ENCODE peak calls at places on chromosomes 1 and 21, in nine cellular contexts. U, J, C, B, E, X, D, P and S are unnamed samples.

GRCh38 chr1:77975386-77975785 is 3.5 kb downstream of the FUBP1 start:
- DNase-seq in J (no peak), E (no peak), B (peak; percentile 61), X (no peak), D (no peak), P (no peak), C (peak; percentile 48), U (no peak), S (no peak)

GRCh38 chr1:171611306-171611705 is 10.7 kb upstream of the MYOCOS start:
- DNase-seq in X (no peak), E (no peak), B (peak; percentile 69), D (no peak), C (peak; percentile 20), P (no peak), J (no peak), U (no peak), S (no peak)

GRCh38 chr1:167171286-167171929 is 49.3 kb upstream of the POU2F1 start:
- DNase-seq in J (peak; percentile 25), B (peak; percentile 21), D (no peak), P (no peak), C (peak; percentile 40), U (no peak), E (no peak), X (no peak), S (no peak)

GRCh38 chr21:44423312-44423821 is 31.9 kb upstream of the LRRC3 start:
- DNase-seq in P (no peak), U (no peak), C (no peak), D (peak; percentile 50), B (no peak), X (no peak), J (no peak), E (peak; percentile 52), S (no peak)

GRCh38 chr1:230047114-230047865 is 19.7 kb upstream of the GALNT2 start:
- DNase-seq in P (peak; percentile 10), B (no peak), C (peak; percentile 24), X (no peak), D (no peak), U (no peak), J (peak; percentile 63), E (no peak), S (no peak)

GRCh38 chr1:172449012-172449584 is 5.2 kb upstream of the PIGC start:
- DNase-seq in E (no peak), D (no peak), U (no peak), B (peak; percentile 39), X (no peak), P (no peak), C (no peak), J (peak; percentile 35), S (no peak)

GRCh38 chr1:50704126-50704525 is 255.9 kb downstream of the FAF1 start:
- DNase-seq in U (no peak), C (peak; percentile 66), X (no peak), P (peak; percentile 21), B (peak; percentile 59), D (no peak), E (no peak), J (no peak), S (no peak)

GRCh38 chr1:42933610-42934009 is 25.1 kb downstream of the SLC2A1 start:
- DNase-seq in X (no peak), D (no peak), C (no peak), J (no peak), U (no peak), B (no peak), E (peak; percentile 31), P (no peak), S (no peak)

DNA sequence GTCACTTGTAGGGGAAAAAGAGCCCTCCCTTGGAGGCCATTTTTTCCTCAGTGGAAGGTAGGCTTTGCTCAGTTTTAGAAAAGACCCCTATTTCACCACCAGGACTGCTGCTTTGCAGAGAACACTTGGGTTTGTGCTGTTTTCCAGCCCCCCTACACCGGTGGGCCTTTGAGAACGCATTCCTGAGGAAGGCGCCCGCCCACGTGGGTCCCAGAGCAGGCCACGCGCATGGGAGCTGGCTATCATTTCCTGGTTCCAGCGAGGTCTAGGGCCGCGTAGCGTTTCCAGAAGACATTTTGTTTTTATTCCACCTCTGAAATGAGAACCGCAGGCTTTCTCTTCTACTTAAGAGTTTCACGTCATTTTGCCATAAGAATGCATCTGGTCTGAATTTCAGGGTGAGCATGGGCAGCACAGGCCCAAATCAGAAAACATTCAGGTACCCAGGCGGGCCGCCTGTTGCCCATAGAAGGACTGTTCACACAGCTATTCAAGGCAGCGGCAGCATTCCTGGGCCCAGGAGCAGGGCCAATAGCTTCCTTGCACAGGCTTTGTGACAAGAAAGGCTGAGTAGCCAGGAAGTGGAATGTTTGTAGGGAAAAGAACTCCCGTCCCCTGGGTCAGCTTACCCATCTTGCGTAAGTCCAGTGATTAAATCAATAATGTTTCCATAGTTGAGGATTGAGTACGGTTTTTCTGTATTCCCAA is 1.3 kb upstream of the KLHL21 start:
- DNase-seq in P (peak; percentile 63), E (peak; percentile 95), U (no peak), B (peak; percentile 92), C (peak; percentile 81), X (no peak), D (no peak), J (no peak), S (no peak)
- TF ChIP-seq CTCF in P (no peak), E (no peak), U (no peak), B (no peak), C (no peak), X (no peak), D (no peak), J (no peak), S (no peak)

DNA sequence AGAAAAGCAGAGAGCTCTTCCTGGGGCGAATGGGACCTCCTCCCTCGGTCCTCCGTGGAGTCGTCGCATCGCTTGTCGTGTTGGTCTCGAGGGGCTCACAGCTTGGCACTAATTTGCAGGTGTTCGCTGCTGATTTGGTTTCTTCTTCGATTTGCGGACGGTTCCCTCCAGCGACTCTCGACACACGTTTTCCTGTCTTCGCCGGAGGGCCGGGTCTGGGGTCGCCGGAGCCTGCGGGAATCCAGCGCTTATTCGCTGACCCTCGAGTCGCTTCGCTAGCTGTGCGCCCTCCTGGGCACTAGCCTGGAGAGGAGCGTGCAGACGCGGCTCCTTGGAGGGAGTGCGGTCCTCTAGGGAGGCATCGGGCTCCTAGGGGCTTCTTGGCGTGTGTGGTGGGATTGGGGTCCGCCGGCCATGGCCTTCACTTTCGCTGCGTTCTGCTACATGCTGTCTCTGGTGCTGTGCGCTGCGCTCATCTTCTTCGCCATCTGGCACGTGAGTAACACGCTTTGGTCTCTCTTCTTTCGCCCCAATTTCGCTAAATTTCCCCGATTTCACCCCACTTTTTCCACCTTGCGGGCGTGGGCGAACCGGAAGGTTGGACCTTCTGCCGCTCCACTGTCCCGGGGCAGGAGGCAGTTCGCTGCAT is 768 bp downstream of the CNIH3 start:
- DNase-seq in D (peak; percentile 48), C (no peak), J (no peak), U (no peak), P (peak; percentile 53), B (no peak), E (no peak), X (no peak), S (no peak)
- TF ChIP-seq CTCF in D (no peak), C (no peak), J (no peak), U (no peak), P (no peak), B (no peak), E (no peak), X (no peak), S (no peak)

GRCh38 chr1:2951856-2952255 is 69.4 kb upstream of the ACTRT2 start:
- DNase-seq in E (no peak), D (no peak), X (no peak), B (no peak), U (no peak), J (no peak), P (no peak), C (no peak), S (no peak)

GRCh38 chr1:2949966-2950925 is 71.0 kb upstream of the ACTRT2 start:
- DNase-seq in E (no peak), B (no peak), C (no peak), D (no peak), P (no peak), X (no peak), U (no peak), J (no peak), S (no peak)

GRCh38 chr1:2952371-2952770 is 68.9 kb upstream of the ACTRT2 start:
- DNase-seq in D (no peak), P (no peak), J (no peak), X (no peak), B (no peak), U (no peak), E (no peak), C (no peak), S (no peak)

GRCh38 chr1:2948751-2949680 is 72.3 kb upstream of the ACTRT2 start:
- DNase-seq in P (no peak), J (no peak), X (no peak), B (no peak), C (no peak), U (no peak), E (no peak), D (no peak), S (no peak)

GRCh38 chr1:2950926-2951305 is 70.4 kb upstream of the ACTRT2 start:
- DNase-seq in J (no peak), C (no peak), B (no peak), P (no peak), E (no peak), U (no peak), D (no peak), X (no peak), S (no peak)
- TF ChIP-seq CTCF in J (no peak), C (no peak), B (no peak), P (no peak), E (no peak), U (no peak), D (no peak), X (no peak), S (no peak)

GRCh38 chr1:154154534-154155181 is at the start of gene NUP210L:
- DNase-seq in P (peak; percentile 18), U (peak; percentile 49), X (no peak), C (peak; percentile 31), J (no peak), B (peak; percentile 53), D (no peak), E (no peak), S (no peak)

GRCh38 chr1:154148787-154149186 is 6.1 kb downstream of the NUP210L start:
- DNase-seq in U (no peak), J (no peak), P (no peak), C (peak; percentile 54), E (no peak), X (no peak), D (no peak), B (peak; percentile 34), S (no peak)

GRCh38 chr1:154155282-154155681 is 409 bp upstream of the NUP210L start:
- DNase-seq in B (peak; percentile 67), J (no peak), X (no peak), P (no peak), C (peak; percentile 87), D (no peak), E (no peak), U (no peak), S (no peak)

GRCh38 chr1:154154053-154154452 is 820 bp downstream of the NUP210L start:
- DNase-seq in B (no peak), U (no peak), D (no peak), P (no peak), X (no peak), C (no peak), E (no peak), J (no peak), S (no peak)

DNA sequence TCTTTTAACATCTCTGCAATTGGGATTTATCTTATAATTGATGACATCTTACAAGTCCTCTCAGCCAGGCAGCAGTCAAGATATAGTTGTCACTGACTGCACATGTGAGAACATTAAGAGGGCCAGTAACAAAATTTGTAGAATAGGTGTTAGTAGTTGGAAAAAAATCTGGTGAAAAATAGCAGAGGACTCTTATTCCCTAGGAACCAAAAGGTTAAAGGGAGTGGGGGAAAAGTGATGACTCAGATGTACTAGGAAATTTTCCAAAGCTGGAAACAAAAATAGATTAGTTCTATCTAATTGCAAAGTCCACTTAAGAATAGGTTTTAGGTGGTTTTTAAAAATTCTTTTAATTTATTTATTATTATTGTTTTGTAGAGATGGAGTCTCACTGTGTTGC is 3.6 kb downstream of the NUP210L start:
- DNase-seq in B (peak; percentile 36), E (no peak), X (no peak), P (no peak), U (no peak), D (no peak), C (peak; percentile 34), J (no peak), S (no peak)
- TF ChIP-seq CTCF in B (no peak), E (no peak), X (no peak), P (no peak), U (no peak), D (no peak), C (no peak), J (no peak), S (no peak)